ENCODE peak calls at places on chromosomes 7 and 10, in five cellular contexts. F is transverse colon, U is A549, K is stomach, J is H1. S is an unnamed sample.

GRCh38 chr10:17123062-17123661 is 6.4 kb downstream of the CUBN start:
- DNase-seq in J (no peak), F (no peak), K (no peak), U (no peak), S (no peak)

GRCh38 chr7:129163875-129164544 is 19.5 kb downstream of the TSPAN33 start:
- DNase-seq in F (no peak), U (peak; percentile 66), J (no peak), K (no peak), S (no peak)

GRCh38 chr7:104973909-104974415 is 40.0 kb upstream of the KMT2E start:
- DNase-seq in U (no peak), K (no peak), J (no peak), F (no peak), S (no peak)

GRCh38 chr7:33644489-33644888 is 260.9 kb upstream of the BMPER start:
- DNase-seq in J (no peak), K (no peak), U (no peak), F (no peak), S (no peak)

GRCh38 chr7:29565186-29565540 is 1.5 kb downstream of the PRR15 start:
- DNase-seq in F (no peak), J (no peak), U (no peak), K (no peak), S (no peak)

GRCh38 chr7:140330128-140330527 is 68.2 kb downstream of the SLC37A3 start:
- DNase-seq in U (no peak), K (no peak), F (no peak), J (no peak), S (no peak)

GRCh38 chr7:65731129-65731528 is 141.7 kb upstream of the VKORC1L1 start:
- DNase-seq in J (no peak), U (no peak), K (no peak), F (no peak), S (no peak)

GRCh38 chr10:88389456-88389855 is 193.7 kb downstream of the RNLS start:
- DNase-seq in K (no peak), F (peak; percentile 31), J (no peak), U (peak; percentile 49), S (no peak)

GRCh38 chr7:28784166-28784870 is 173.8 kb downstream of the TRIL start:
- DNase-seq in U (no peak), F (no peak), J (no peak), K (no peak), S (no peak)

GRCh38 chr7:73983437-73984164 is 44.4 kb upstream of the ELN start:
- DNase-seq in F (no peak), K (no peak), U (no peak), J (no peak), S (no peak)

GRCh38 chr7:70006411-70006920 is 408.2 kb downstream of the AUTS2 start:
- DNase-seq in F (no peak), K (no peak), U (no peak), J (no peak), S (no peak)

GRCh38 chr7:92156976-92157375 is 22.0 kb downstream of the LRRD1 start:
- DNase-seq in K (no peak), J (no peak), U (no peak), F (no peak), S (no peak)

GRCh38 chr10:111522551-111522950 is 445.7 kb downstream of the ADRA2A start:
- DNase-seq in F (no peak), K (no peak), J (no peak), U (no peak), S (no peak)

GRCh38 chr7:21782996-21783395 is 162.7 kb downstream of the CDCA7L start:
- DNase-seq in J (no peak), U (no peak), F (no peak), K (no peak), S (no peak)

GRCh38 chr10:67697646-67698245 is 1.8 kb upstream of the CTNNA3 start:
- DNase-seq in U (peak; percentile 63), F (no peak), K (no peak), J (no peak), S (peak; percentile 31)

GRCh38 chr7:143305423-143306070 is 10.4 kb upstream of the CLCN1 start:
- DNase-seq in K (peak; percentile 93), U (peak; percentile 78), F (peak; percentile 90), J (no peak), S (peak; percentile 50)

GRCh38 chr7:158975526-158976467 is 119.4 kb downstream of the DYNC2I1 start:
- DNase-seq in K (no peak), U (no peak), J (no peak), F (peak; percentile 51), S (no peak)

GRCh38 chr7:85734823-85735222 is 548.0 kb upstream of the SEMA3D start:
- DNase-seq in J (no peak), U (no peak), F (no peak), K (peak; percentile 48), S (no peak)

GRCh38 chr7:103679156-103680132 is 233.4 kb upstream of the SLC26A5 start:
- DNase-seq in K (no peak), F (no peak), J (no peak), U (no peak), S (no peak)

GRCh38 chr10:101851411-101852116 is 8.0 kb upstream of the KCNIP2 start:
- DNase-seq in F (no peak), U (no peak), J (no peak), K (no peak), S (no peak)

GRCh38 chr10:116665541-116666125 is 44.9 kb downstream of the PNLIPRP2 start:
- DNase-seq in F (no peak), J (no peak), K (no peak), U (no peak), S (peak; percentile 36)

GRCh38 chr7:130921391-130922180 is 187.6 kb upstream of the KLF14 start:
- DNase-seq in F (peak; percentile 61), K (peak; percentile 64), U (no peak), J (no peak), S (peak; percentile 47)

GRCh38 chr7:74343281-74344127 is 54.3 kb downstream of the CLIP2 start:
- DNase-seq in U (peak; percentile 71), K (no peak), J (no peak), F (no peak), S (no peak)

GRCh38 chr10:128867119-128867518 is 599.9 kb upstream of the MGMT start:
- DNase-seq in K (no peak), J (no peak), F (no peak), U (no peak), S (no peak)

GRCh38 chr10:80684217-80684616 is 146.5 kb downstream of the SH2D4B start:
- DNase-seq in U (peak; percentile 48), K (no peak), F (no peak), J (no peak), S (no peak)

GRCh38 chr7:101602082-101602481 is 27.0 kb downstream of the MYL10 start:
- DNase-seq in K (no peak), U (no peak), J (no peak), F (no peak), S (no peak)

GRCh38 chr10:125032474-125032873 is 90.6 kb downstream of the ZRANB1 start:
- DNase-seq in U (no peak), F (no peak), K (no peak), J (no peak), S (no peak)
- TF ChIP-seq EP300 in U (no peak), F (no peak), K (no peak), J (no peak), S (no peak)

DNA sequence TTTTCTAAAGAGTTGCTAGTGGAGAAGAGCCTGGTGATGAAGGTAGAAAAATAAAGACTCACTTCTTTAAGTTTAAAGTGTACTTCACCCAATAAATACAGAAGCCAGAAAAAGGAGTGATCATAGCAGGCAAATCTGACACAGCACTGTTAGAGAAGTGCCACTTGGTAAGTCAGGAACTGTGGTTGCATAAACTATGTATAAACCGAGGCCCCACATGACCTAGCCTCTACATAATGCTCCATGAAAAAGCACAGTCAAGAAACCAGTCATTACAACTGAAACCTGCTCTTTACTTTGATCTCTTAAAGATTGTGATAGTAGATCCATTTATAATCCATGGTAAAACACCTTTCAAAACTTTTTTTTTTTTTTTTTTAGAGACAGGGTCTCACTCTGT is 172.1 kb upstream of the PHYHIPL start:
- DNase-seq in F (no peak), K (no peak), U (no peak), J (no peak), S (no peak)
- TF ChIP-seq POLR2A in F (no peak), K (no peak), U (no peak), J (no peak), S (no peak)

GRCh38 chr7:148367701-148368475 is 222.7 kb upstream of the C7orf33 start:
- DNase-seq in J (no peak), U (no peak), F (no peak), K (no peak), S (no peak)
- TF ChIP-seq EP300 in J (no peak), U (no peak), F (no peak), K (no peak), S (no peak)

GRCh38 chr7:139232377-139232717 is 1.3 kb downstream of the UBN2 start:
- DNase-seq in U (no peak), J (no peak), K (no peak), F (no peak), S (no peak)

GRCh38 chr7:139231513-139232376 is 708 bp downstream of the UBN2 start:
- DNase-seq in J (peak; percentile 3), K (peak; percentile 27), F (peak; percentile 24), U (peak; percentile 32), S (no peak)

GRCh38 chr7:139230078-139230477 is 959 bp upstream of the UBN2 start:
- DNase-seq in K (no peak), U (no peak), J (no peak), F (no peak), S (no peak)

GRCh38 chr7:139230484-139230773 is 608 bp upstream of the UBN2 start:
- DNase-seq in F (no peak), U (no peak), K (no peak), J (no peak), S (no peak)

DNA sequence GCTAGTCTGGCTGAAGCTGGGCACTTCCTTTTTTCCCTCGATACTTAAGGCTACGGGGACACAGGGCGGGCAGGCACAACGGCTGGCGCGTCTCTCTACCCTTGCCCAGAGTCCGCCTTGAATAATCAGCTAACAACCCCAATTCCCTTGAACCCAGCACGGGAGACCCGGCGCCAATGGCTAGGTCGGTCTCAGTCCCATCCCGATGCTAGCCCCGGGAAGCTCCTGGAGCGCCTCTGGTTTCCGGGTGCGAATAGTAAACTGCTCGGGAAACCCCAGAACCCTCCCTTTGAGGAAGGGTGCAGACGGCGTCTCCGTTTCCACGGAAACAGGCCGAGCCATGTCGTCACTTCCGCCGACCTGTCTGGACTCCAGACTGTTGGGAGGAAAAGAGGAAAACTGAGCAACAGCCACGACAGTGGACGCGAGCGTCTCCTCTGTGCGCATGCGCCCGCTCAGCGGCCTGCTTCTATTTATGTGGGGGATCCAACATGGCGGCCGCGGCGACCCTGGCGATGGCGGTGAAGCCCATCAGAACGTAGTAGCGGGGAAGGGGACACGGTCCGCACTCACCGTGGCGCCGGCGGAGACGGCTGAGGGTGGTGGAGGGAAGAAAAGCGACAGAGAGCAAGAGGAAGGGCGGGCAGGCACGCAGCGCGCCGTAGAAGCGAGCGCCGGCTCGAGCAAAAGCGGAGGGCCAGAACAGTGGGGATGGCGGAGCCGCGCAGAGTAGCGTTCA is at the start of gene UBN2:
- DNase-seq in J (peak; percentile 98), K (peak; percentile 96), U (peak; percentile 97), F (peak; percentile 98), S (peak; percentile 88)
- TF ChIP-seq POLR2A in J (peak; percentile 46), K (no peak), U (peak; percentile 93), F (peak; percentile 77), S (peak; percentile 76)

S was measured in tibial nerve.